ENCODE peak calls at places on chromosomes 13 and 19, in nine cellular contexts. B, A, C, V, D, F, X, J and S are unnamed samples.

GRCh38 chr19:5293607-5294089 is 47.0 kb downstream of the PTPRS start:
- DNase-seq in C (peak; percentile 34), V (no peak), J (no peak), F (no peak), X (no peak), B (peak; percentile 43), D (no peak), A (peak; percentile 86), S (no peak)

GRCh38 chr13:93862259-93862658 is 617.2 kb downstream of the DCT start:
- DNase-seq in V (no peak), D (no peak), J (no peak), F (no peak), C (no peak), X (no peak), A (no peak), B (no peak), S (no peak)

GRCh38 chr13:37340911-37341670 is 235.6 kb upstream of the CSNK1A1L start:
- DNase-seq in B (no peak), A (no peak), X (no peak), F (no peak), C (no peak), V (no peak), D (no peak), J (no peak), S (no peak)

GRCh38 chr19:17327654-17328516 is 6.8 kb downstream of the ANO8 start:
- DNase-seq in C (no peak), A (peak; percentile 89), V (peak; percentile 91), J (no peak), B (peak; percentile 61), D (peak; percentile 48), X (peak; percentile 89), F (no peak), S (peak; percentile 50)

GRCh38 chr19:14381689-14382474 is 638 bp downstream of the ADGRE5 start:
- DNase-seq in D (peak; percentile 91), F (no peak), A (no peak), X (peak; percentile 85), V (no peak), B (peak; percentile 55), C (no peak), J (no peak), S (no peak)

GRCh38 chr13:32285633-32285965 is 29.6 kb downstream of the ZAR1L start:
- DNase-seq in C (no peak), A (no peak), V (no peak), J (no peak), X (no peak), B (no peak), D (no peak), F (no peak), S (no peak)

GRCh38 chr19:15463865-15464371 is 426 bp downstream of the RASAL3 start:
- DNase-seq in D (peak; percentile 80), J (no peak), B (no peak), F (no peak), X (peak; percentile 34), A (no peak), V (no peak), C (no peak), S (no peak)

GRCh38 chr19:16088351-16088984 is 12.2 kb downstream of the TPM4 start:
- DNase-seq in A (no peak), F (no peak), D (no peak), B (peak; percentile 59), X (no peak), C (no peak), V (no peak), J (no peak), S (no peak)

GRCh38 chr19:15666883-15667282 is 6.0 kb upstream of the CYP4F12 start:
- DNase-seq in D (no peak), F (no peak), J (no peak), X (peak; percentile 78), V (no peak), C (no peak), B (no peak), A (no peak), S (no peak)

GRCh38 chr13:113920173-113920572 is 53.7 kb downstream of the C13orf46 start:
- DNase-seq in X (peak; percentile 4), B (no peak), J (no peak), A (no peak), V (no peak), F (no peak), C (no peak), D (no peak), S (no peak)

GRCh38 chr19:2064788-2065524 is 13.9 kb upstream of the MKNK2 start:
- DNase-seq in F (no peak), C (no peak), D (no peak), V (no peak), J (no peak), B (no peak), A (no peak), X (peak; percentile 47), S (no peak)

GRCh38 chr19:3692141-3693029 is 7.9 kb downstream of the PIP5K1C start:
- DNase-seq in V (no peak), C (no peak), X (no peak), D (peak; percentile 29), F (no peak), A (peak; percentile 84), J (no peak), B (no peak), S (no peak)

GRCh38 chr19:31351212-31352193 is 2.3 kb upstream of the TSHZ3 start:
- DNase-seq in B (peak; percentile 51), A (peak; percentile 66), D (peak; percentile 13), X (no peak), F (no peak), J (no peak), C (no peak), V (no peak), S (no peak)

GRCh38 chr13:87172166-87172825 is 498.9 kb upstream of the SLITRK5 start:
- DNase-seq in B (no peak), C (no peak), J (no peak), D (no peak), F (no peak), V (no peak), A (no peak), X (no peak), S (no peak)

GRCh38 chr13:49367640-49368431 is 76.0 kb downstream of the CAB39L start:
- DNase-seq in J (no peak), D (no peak), C (no peak), B (no peak), V (no peak), X (no peak), A (no peak), F (no peak), S (no peak)

GRCh38 chr13:27691207-27691606 is 69.5 kb downstream of the POLR1D start:
- DNase-seq in C (no peak), B (no peak), D (no peak), V (no peak), F (no peak), X (no peak), J (no peak), A (no peak), S (no peak)

GRCh38 chr13:51682691-51683090 is 98.4 kb downstream of the WDFY2 start:
- DNase-seq in B (no peak), V (no peak), F (no peak), C (no peak), A (no peak), X (no peak), D (no peak), J (no peak), S (no peak)

GRCh38 chr19:42091300-42092266 is 15.6 kb downstream of the ZNF574 start:
- DNase-seq in V (no peak), D (no peak), J (no peak), F (no peak), C (peak; percentile 6), X (peak; percentile 54), A (no peak), B (peak; percentile 48), S (no peak)

GRCh38 chr19:46839752-46840151 is 10.9 kb downstream of the AP2S1 start:
- DNase-seq in B (no peak), X (peak; percentile 64), V (no peak), F (no peak), J (no peak), A (no peak), D (no peak), C (no peak), S (no peak)

GRCh38 chr13:114101831-114102520 is 30.4 kb downstream of the RASA3 start:
- DNase-seq in A (no peak), C (no peak), F (no peak), D (no peak), B (peak; percentile 14), J (peak; percentile 80), V (no peak), X (no peak), S (no peak)